ENCODE peak calls at places on chromosomes 1 and 21, in eight cellular contexts. S is astrocyte; R is CD8-positive, alpha-beta T cell; V is cardiac muscle cell; F is thoracic aorta; N is uterus; O is tibial artery; M is Panc1. K is an unnamed sample. For H3K4me1, the result is how much of the 10 kb centered on the place peaks cover.

GRCh38 chr1:229378586-229379442 is 36.0 kb upstream of the CCSAP start:
- DNase-seq in S (no peak), R (no peak), V (no peak), F (no peak), N (no peak), O (peak), M (no peak), K (no peak)

GRCh38 chr1:77594366-77595112 is 87.9 kb downstream of the ZZZ3 start:
- DNase-seq in S (no peak), R (no peak), V (no peak), F (no peak), N (no peak), O (no peak), M (no peak), K (no peak)

GRCh38 chr1:3054474-3054873 is 14.5 kb upstream of the PRDM16 start:
- DNase-seq in S (no peak), R (no peak), V (no peak), F (no peak), N (no peak), O (no peak), M (no peak), K (no peak)

GRCh38 chr1:227532019-227532619 is 31.2 kb upstream of the ZNF678 start:
- DNase-seq in S (no peak), R (no peak), V (no peak), F (no peak), N (no peak), O (no peak), M (no peak), K (no peak)

GRCh38 chr1:85578321-85579295 is 2.0 kb upstream of the CCN1 start:
- DNase-seq in S (peak), R (no peak), V (no peak), F (no peak), N (peak), O (no peak), M (peak), K (no peak)

GRCh38 chr1:173447224-173447623 is 29.9 kb upstream of the PRDX6 start:
- DNase-seq in S (no peak), R (no peak), V (no peak), F (no peak), N (no peak), O (no peak), M (no peak), K (no peak)

GRCh38 chr1:183956559-183957188 is 80.9 kb downstream of the COLGALT2 start:
- DNase-seq in S (peak), R (peak), V (no peak), F (no peak), N (no peak), O (no peak), M (peak), K (no peak)

GRCh38 chr1:31112223-31112622 is 46.7 kb upstream of the PUM1 start:
- DNase-seq in S (no peak), R (no peak), V (no peak), F (no peak), N (no peak), O (no peak), M (no peak), K (no peak)

GRCh38 chr1:183195146-183195571 is 9.1 kb downstream of the LAMC2 start:
- DNase-seq in S (peak), R (no peak), V (no peak), F (no peak), N (no peak), O (no peak), M (no peak), K (no peak)

GRCh38 chr1:108601708-108602410 is 42.0 kb downstream of the EEIG2 start:
- DNase-seq in S (no peak), R (no peak), V (no peak), F (no peak), N (no peak), O (no peak), M (no peak), K (no peak)

GRCh38 chr1:213014642-213015041 is 1.0 kb downstream of the ANGEL2 start:
- DNase-seq in S (peak), R (no peak), V (peak), F (no peak), N (no peak), O (no peak), M (no peak), K (peak)

GRCh38 chr1:32639489-32640075 is 10.8 kb downstream of the ZBTB8OS start:
- DNase-seq in S (peak), R (no peak), V (no peak), F (no peak), N (no peak), O (no peak), M (no peak), K (no peak)

GRCh38 chr1:6870571-6870970 is 85.3 kb downstream of the CAMTA1 start:
- DNase-seq in S (peak), R (no peak), V (no peak), F (no peak), N (no peak), O (no peak), M (no peak), K (no peak)

GRCh38 chr1:159459551-159459950 is 20.0 kb downstream of the OR10J1 start:
- DNase-seq in S (no peak), R (no peak), V (no peak), F (no peak), N (no peak), O (no peak), M (no peak), K (no peak)

GRCh38 chr21:41798326-41798725 is 31.5 kb upstream of the RIPK4 start:
- DNase-seq in S (no peak), R (no peak), V (no peak), F (no peak), N (no peak), O (no peak), M (no peak), K (no peak)

GRCh38 chr1:39326836-39327235 is 122.3 kb downstream of the MACF1 start:
- DNase-seq in S (no peak), R (no peak), V (no peak), F (no peak), N (no peak), O (no peak), M (no peak), K (no peak)

GRCh38 chr21:44084496-44085241 is 22.5 kb upstream of the PWP2 start:
- DNase-seq in S (no peak), R (no peak), V (no peak), F (no peak), N (no peak), O (no peak), M (no peak), K (peak)

GRCh38 chr1:61053712-61054608 is 28.4 kb upstream of the NFIA start:
- DNase-seq in S (no peak), R (no peak), V (peak), F (no peak), N (peak), O (peak), M (no peak), K (peak)

GRCh38 chr1:66542811-66543767 is 9.1 kb downstream of the SGIP1 start:
- DNase-seq in S (peak), R (no peak), V (peak), F (peak), N (peak), O (peak), M (peak), K (peak)

GRCh38 chr1:61851849-61852692 is 109.8 kb downstream of the PATJ start:
- DNase-seq in S (peak), R (no peak), V (peak), F (no peak), N (no peak), O (no peak), M (no peak), K (no peak)

GRCh38 chr1:10209905-10210810 is at the start of gene KIF1B:
- DNase-seq in S (peak), R (peak), V (peak), F (peak), N (peak), O (peak), M (peak), K (peak)

GRCh38 chr21:40512590-40512989 is 334.4 kb downstream of the DSCAM start:
- DNase-seq in S (no peak), R (no peak), V (no peak), F (no peak), N (no peak), O (no peak), M (no peak), K (peak)

GRCh38 chr1:40626383-40626770 is 39.1 kb downstream of the RIMS3 start:
- DNase-seq in S (no peak), R (no peak), V (no peak), F (no peak), N (no peak), O (peak), M (no peak), K (no peak)

GRCh38 chr1:181126871-181127587 is 38.5 kb downstream of the IER5 start:
- DNase-seq in S (no peak), R (no peak), V (peak), F (no peak), N (no peak), O (no peak), M (no peak), K (peak)

GRCh38 chr1:70360321-70360720 is 5.8 kb upstream of the ANKRD13C start:
- DNase-seq in S (no peak), R (no peak), V (no peak), F (no peak), N (no peak), O (no peak), M (no peak), K (no peak)

GRCh38 chr1:171017431-171017830 is 73.3 kb upstream of the FMO3 start:
- DNase-seq in S (no peak), R (no peak), V (no peak), F (no peak), N (no peak), O (no peak), M (no peak), K (no peak)

GRCh38 chr1:221517961-221518360 is 223.9 kb downstream of the DUSP10 start:
- DNase-seq in S (no peak), R (no peak), V (no peak), F (no peak), N (no peak), O (no peak), M (no peak), K (no peak)

GRCh38 chr1:20981903-20982695 is 194.6 kb downstream of the EIF4G3 start:
- DNase-seq in S (peak), R (no peak), V (peak), F (no peak), N (no peak), O (no peak), M (peak), K (no peak)

GRCh38 chr1:230568008-230568407 is 74.3 kb upstream of the COG2 start:
- DNase-seq in S (peak), R (no peak), V (peak), F (no peak), N (no peak), O (no peak), M (no peak), K (no peak)

GRCh38 chr21:30605968-30606367 is 5.1 kb downstream of the KRTAP22-1 start:
- DNase-seq in S (no peak), R (no peak), V (no peak), F (no peak), N (no peak), O (no peak), M (no peak), K (no peak)

GRCh38 chr1:12539320-12539704 is 78.7 kb downstream of the DHRS3 start:
- DNase-seq in S (no peak), R (no peak), V (no peak), F (no peak), N (peak), O (peak), M (no peak), K (no peak)

GRCh38 chr1:184222561-184223157 is 164.2 kb upstream of the C1orf21 start:
- DNase-seq in S (no peak), R (no peak), V (peak), F (no peak), N (peak), O (peak), M (peak), K (peak)

GRCh38 chr21:42535602-42536171 is 22.0 kb downstream of the SLC37A1 start:
- DNase-seq in S (no peak), R (no peak), V (no peak), F (no peak), N (no peak), O (peak), M (no peak), K (no peak)

GRCh38 chr1:181676269-181676668 is 193.0 kb downstream of the CACNA1E start:
- DNase-seq in S (no peak), R (no peak), V (peak), F (no peak), N (no peak), O (no peak), M (peak), K (peak)

GRCh38 chr1:67700692-67701410 is 15.8 kb downstream of the GADD45A start:
- DNase-seq in S (peak), R (no peak), V (peak), F (no peak), N (no peak), O (no peak), M (no peak), K (no peak)

GRCh38 chr1:53715478-53715877 is 23.5 kb downstream of the GLIS1 start:
- DNase-seq in S (no peak), R (no peak), V (peak), F (no peak), N (no peak), O (no peak), M (no peak), K (peak)

GRCh38 chr1:31238986-31239613 is 587 bp downstream of the NKAIN1 start:
- DNase-seq in S (no peak), R (no peak), V (peak), F (no peak), N (no peak), O (no peak), M (no peak), K (peak)

GRCh38 chr21:31383770-31384169 is 39.7 kb upstream of the TIAM1 start:
- DNase-seq in S (no peak), R (no peak), V (no peak), F (no peak), N (no peak), O (no peak), M (no peak), K (peak)

GRCh38 chr1:159916240-159917051 is 8.9 kb downstream of the TAGLN2 start:
- DNase-seq in S (peak), R (no peak), V (no peak), F (no peak), N (no peak), O (no peak), M (peak), K (peak)

GRCh38 chr1:8424539-8425116 is 106.7 kb downstream of the SLC45A1 start:
- DNase-seq in S (no peak), R (peak), V (peak), F (peak), N (no peak), O (peak), M (no peak), K (peak)
- H3K4me1 ChIP-seq in S (under half), R (half or more), V (half or more), F (half or more), N (under half), O (under half), M (under half), K (under half)

DNA sequence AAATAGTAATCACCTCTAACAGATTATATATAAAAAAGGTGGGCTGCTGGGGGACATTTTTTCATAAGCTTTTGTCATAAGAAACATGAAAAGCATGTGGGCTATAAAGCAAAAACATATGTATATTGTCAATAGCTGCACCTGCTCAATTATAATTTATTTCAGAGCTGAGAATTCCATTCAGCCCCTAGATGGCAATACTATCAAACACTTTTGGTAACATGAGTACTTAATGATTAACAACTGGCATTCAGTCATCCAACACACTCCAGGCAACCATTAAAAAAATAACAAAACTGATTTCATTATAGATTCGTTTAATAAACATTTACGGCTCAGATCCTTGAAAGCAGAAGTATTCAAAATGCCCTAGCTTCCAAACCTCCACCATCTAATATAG is 115.1 kb downstream of the KCTD3 start:
- DNase-seq in S (no peak), R (no peak), V (no peak), F (no peak), N (no peak), O (no peak), M (no peak), K (no peak)
- TF ChIP-seq CTCF in S (peak), R (no peak), V (no peak), F (no peak), N (no peak), O (no peak), M (peak), K (no peak)

GRCh38 chr1:154971341-154971998 is 923 bp upstream of the SHC1 start:
- DNase-seq in S (no peak), R (no peak), V (no peak), F (peak), N (peak), O (no peak), M (no peak), K (peak)
- H3K4me1 ChIP-seq in S (under half), R (under half), V (under half), F (half or more), N (under half), O (half or more), M (under half), K (under half)

GRCh38 chr1:15038232-15039016 is 115.1 kb upstream of the TMEM51 start:
- DNase-seq in S (no peak), R (no peak), V (peak), F (no peak), N (no peak), O (no peak), M (peak), K (no peak)
- TF ChIP-seq CTCF in S (no peak), R (no peak), V (peak), F (no peak), N (no peak), O (no peak), M (peak), K (no peak)

DNA sequence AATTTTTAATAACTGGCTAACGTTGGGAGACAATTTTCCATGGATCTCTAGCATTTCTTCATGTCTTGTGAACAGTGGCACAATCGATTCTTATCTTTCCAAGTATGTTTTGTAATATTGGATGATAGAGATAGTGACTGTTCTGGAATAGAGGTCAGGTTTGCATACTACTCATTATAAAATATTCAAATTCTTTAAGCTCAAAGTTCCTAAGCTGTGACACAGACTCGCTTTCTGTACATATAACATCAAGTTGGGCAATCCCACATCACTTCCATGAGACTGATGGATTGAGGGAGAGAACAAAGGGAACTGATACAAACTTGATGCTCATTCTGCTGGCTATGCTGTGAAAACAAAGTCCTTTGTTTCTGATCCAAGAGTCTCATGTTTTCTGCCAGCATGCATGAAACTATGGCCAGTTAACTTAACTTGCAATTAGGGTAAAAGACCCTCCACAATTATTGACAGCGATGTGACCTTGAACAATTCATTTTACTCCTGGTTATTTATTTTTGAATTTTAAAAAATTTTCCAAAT is 392.4 kb downstream of the TTLL7 start:
- DNase-seq in S (no peak), R (no peak), V (no peak), F (no peak), N (no peak), O (no peak), M (no peak), K (no peak)
- H3K4me1 ChIP-seq in S (under half), R (under half), V (under half), F (under half), N (under half), O (under half), M (under half), K (under half)

GRCh38 chr1:147493349-147493748 is 48.0 kb upstream of the BCL9 start:
- DNase-seq in S (no peak), R (no peak), V (no peak), F (no peak), N (no peak), O (no peak), M (no peak), K (no peak)

GRCh38 chr1:147497826-147498225 is 43.5 kb upstream of the BCL9 start:
- DNase-seq in S (no peak), R (no peak), V (no peak), F (no peak), N (no peak), O (no peak), M (no peak), K (no peak)

GRCh38 chr1:147494998-147495580 is 46.2 kb upstream of the BCL9 start:
- DNase-seq in S (peak), R (peak), V (peak), F (peak), N (peak), O (peak), M (peak), K (peak)

GRCh38 chr1:147496044-147496443 is 45.3 kb upstream of the BCL9 start:
- DNase-seq in S (no peak), R (no peak), V (no peak), F (no peak), N (no peak), O (no peak), M (no peak), K (no peak)

GRCh38 chr1:147496571-147496970 is 44.7 kb upstream of the BCL9 start:
- DNase-seq in S (peak), R (no peak), V (no peak), F (no peak), N (peak), O (no peak), M (no peak), K (peak)
- TF ChIP-seq CTCF in S (peak), R (no peak), V (peak), F (peak), N (no peak), O (peak), M (no peak), K (peak)

GRCh38 chr1:33714421-33714820 is 149.5 kb upstream of the HMGB4 start:
- DNase-seq in S (no peak), R (no peak), V (no peak), F (no peak), N (no peak), O (no peak), M (no peak), K (no peak)
- H3K4me1 ChIP-seq in S (under half), R (under half), V (under half), F (under half), N (under half), O (under half), M (under half), K (under half)

DNA sequence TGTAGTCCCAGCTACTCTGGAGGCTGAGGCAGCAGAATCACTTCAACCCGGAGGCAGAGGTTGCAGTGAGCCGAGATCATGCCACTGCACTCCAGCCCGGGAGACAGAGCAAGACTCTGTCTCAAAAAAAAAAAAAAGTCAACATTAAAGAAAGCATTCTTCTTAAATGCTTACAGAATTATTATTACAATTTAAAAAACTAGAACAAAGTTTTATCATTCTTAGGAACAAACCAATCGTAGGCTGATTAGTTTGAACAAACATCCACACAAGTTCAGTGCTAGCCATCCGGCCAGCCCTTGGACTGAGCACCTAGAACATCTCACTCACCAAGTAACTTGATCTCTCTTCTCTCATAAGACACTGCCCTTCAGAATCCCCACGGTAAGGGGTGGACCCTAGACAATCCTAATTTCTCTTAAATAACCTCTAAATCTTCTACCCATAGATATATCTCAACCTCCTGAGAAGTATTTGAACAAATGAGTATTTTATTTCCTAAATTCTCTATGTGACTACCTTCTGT is 16.0 kb downstream of the JAK1 start:
- DNase-seq in S (no peak), R (no peak), V (no peak), F (no peak), N (no peak), O (no peak), M (no peak), K (no peak)
- TF ChIP-seq CTCF in S (no peak), R (no peak), V (no peak), F (no peak), N (no peak), O (no peak), M (no peak), K (no peak)

DNA sequence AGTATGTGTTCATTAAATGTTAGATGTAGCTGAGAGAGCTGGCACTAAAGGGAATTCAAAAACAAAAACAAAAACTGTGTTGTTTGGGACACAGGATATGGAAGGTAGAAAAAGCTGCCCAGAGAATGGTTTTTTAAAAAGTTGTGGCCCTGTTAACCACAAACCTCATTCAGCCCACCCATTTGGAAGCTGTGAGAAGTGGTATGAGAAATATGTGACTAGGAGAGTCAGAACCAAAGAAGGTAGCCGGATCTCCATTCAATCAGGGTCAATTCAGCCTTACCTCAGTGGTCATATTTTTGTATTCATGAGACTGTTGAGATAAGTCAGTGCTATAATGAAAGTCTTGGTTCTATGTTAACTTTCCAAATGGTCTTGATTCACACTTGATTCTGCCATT is 29.8 kb upstream of the CACYBP start:
- DNase-seq in S (peak), R (no peak), V (no peak), F (no peak), N (no peak), O (no peak), M (no peak), K (no peak)
- H3K4me1 ChIP-seq in S (under half), R (half or more), V (under half), F (under half), N (under half), O (under half), M (under half), K (under half)